ENCODE peak calls at places on chromosomes 2 and 18, in nine cellular contexts. One of them, this sample, is unnamed.

GRCh38 chr2:8642332-8643078 is 39.4 kb upstream of the ID2 start:
- DNase-seq in brain microvascular endothelial cell: no peak
- DNase-seq in AG09309: no peak
- DNase-seq in psoas muscle: no peak
- DNase-seq in left lung: no peak
- DNase-seq in Peyer's patch: peak
- DNase-seq in astrocyte of the cerebellum: no peak
- DNase-seq in suprapubic skin: no peak
- DNase-seq in fibroblast of villous mesenchyme: no peak
- DNase-seq in this sample: no peak

GRCh38 chr18:78650926-78651325 is 328.7 kb upstream of the SALL3 start:
- DNase-seq in brain microvascular endothelial cell: no peak
- DNase-seq in AG09309: no peak
- DNase-seq in psoas muscle: no peak
- DNase-seq in left lung: no peak
- DNase-seq in Peyer's patch: peak
- DNase-seq in astrocyte of the cerebellum: no peak
- DNase-seq in suprapubic skin: no peak
- DNase-seq in fibroblast of villous mesenchyme: no peak
- DNase-seq in this sample: no peak

GRCh38 chr2:64770137-64770780 is 116.5 kb upstream of the SERTAD2 start:
- DNase-seq in brain microvascular endothelial cell: no peak
- DNase-seq in AG09309: no peak
- DNase-seq in psoas muscle: no peak
- DNase-seq in left lung: no peak
- DNase-seq in Peyer's patch: no peak
- DNase-seq in astrocyte of the cerebellum: no peak
- DNase-seq in suprapubic skin: no peak
- DNase-seq in fibroblast of villous mesenchyme: no peak
- DNase-seq in this sample: no peak

GRCh38 chr2:38739524-38739923 is 11.6 kb downstream of the SRSF7 start:
- DNase-seq in brain microvascular endothelial cell: no peak
- DNase-seq in AG09309: no peak
- DNase-seq in psoas muscle: no peak
- DNase-seq in left lung: no peak
- DNase-seq in Peyer's patch: no peak
- DNase-seq in astrocyte of the cerebellum: no peak
- DNase-seq in suprapubic skin: no peak
- DNase-seq in fibroblast of villous mesenchyme: no peak
- DNase-seq in this sample: no peak

GRCh38 chr2:95359035-95359434 is 43.5 kb upstream of the FAHD2A start:
- DNase-seq in brain microvascular endothelial cell: peak
- DNase-seq in AG09309: peak
- DNase-seq in psoas muscle: no peak
- DNase-seq in left lung: no peak
- DNase-seq in Peyer's patch: no peak
- DNase-seq in astrocyte of the cerebellum: peak
- DNase-seq in suprapubic skin: no peak
- DNase-seq in fibroblast of villous mesenchyme: peak
- DNase-seq in this sample: no peak

GRCh38 chr2:76455910-76456309 is 745.2 kb upstream of the GCFC2 start:
- DNase-seq in brain microvascular endothelial cell: no peak
- DNase-seq in AG09309: no peak
- DNase-seq in psoas muscle: no peak
- DNase-seq in left lung: no peak
- DNase-seq in Peyer's patch: no peak
- DNase-seq in astrocyte of the cerebellum: no peak
- DNase-seq in suprapubic skin: no peak
- DNase-seq in fibroblast of villous mesenchyme: no peak
- DNase-seq in this sample: no peak

GRCh38 chr18:7598167-7599062 is 31.3 kb downstream of the PTPRM start:
- DNase-seq in brain microvascular endothelial cell: no peak
- DNase-seq in AG09309: no peak
- DNase-seq in psoas muscle: no peak
- DNase-seq in left lung: no peak
- DNase-seq in Peyer's patch: no peak
- DNase-seq in astrocyte of the cerebellum: no peak
- DNase-seq in suprapubic skin: no peak
- DNase-seq in fibroblast of villous mesenchyme: peak
- DNase-seq in this sample: no peak

GRCh38 chr2:128599700-128600099 is 281.0 kb upstream of the HS6ST1 start:
- DNase-seq in brain microvascular endothelial cell: no peak
- DNase-seq in AG09309: no peak
- DNase-seq in psoas muscle: no peak
- DNase-seq in left lung: no peak
- DNase-seq in Peyer's patch: peak
- DNase-seq in astrocyte of the cerebellum: no peak
- DNase-seq in suprapubic skin: peak
- DNase-seq in fibroblast of villous mesenchyme: no peak
- DNase-seq in this sample: no peak

GRCh38 chr2:36965196-36965595 is 1.1 kb downstream of the STRN start:
- DNase-seq in brain microvascular endothelial cell: no peak
- DNase-seq in AG09309: no peak
- DNase-seq in psoas muscle: no peak
- DNase-seq in left lung: no peak
- DNase-seq in Peyer's patch: no peak
- DNase-seq in astrocyte of the cerebellum: no peak
- DNase-seq in suprapubic skin: no peak
- DNase-seq in fibroblast of villous mesenchyme: peak
- DNase-seq in this sample: no peak

GRCh38 chr18:63109789-63110188 is 209.8 kb downstream of the BCL2 start:
- DNase-seq in brain microvascular endothelial cell: no peak
- DNase-seq in AG09309: no peak
- DNase-seq in psoas muscle: no peak
- DNase-seq in left lung: no peak
- DNase-seq in Peyer's patch: no peak
- DNase-seq in astrocyte of the cerebellum: no peak
- DNase-seq in suprapubic skin: no peak
- DNase-seq in fibroblast of villous mesenchyme: no peak
- DNase-seq in this sample: no peak

GRCh38 chr2:69995511-69995910 is 34.1 kb upstream of the ASPRV1 start:
- DNase-seq in brain microvascular endothelial cell: no peak
- DNase-seq in AG09309: no peak
- DNase-seq in psoas muscle: no peak
- DNase-seq in left lung: no peak
- DNase-seq in Peyer's patch: no peak
- DNase-seq in astrocyte of the cerebellum: no peak
- DNase-seq in suprapubic skin: peak
- DNase-seq in fibroblast of villous mesenchyme: no peak
- DNase-seq in this sample: no peak

GRCh38 chr18:36064027-36064808 is 3.1 kb downstream of the RPRD1A start:
- DNase-seq in brain microvascular endothelial cell: no peak
- DNase-seq in AG09309: no peak
- DNase-seq in psoas muscle: no peak
- DNase-seq in left lung: peak
- DNase-seq in Peyer's patch: no peak
- DNase-seq in astrocyte of the cerebellum: no peak
- DNase-seq in suprapubic skin: no peak
- DNase-seq in fibroblast of villous mesenchyme: no peak
- DNase-seq in this sample: no peak

GRCh38 chr2:62718225-62718822 is 12.8 kb downstream of the EHBP1 start:
- DNase-seq in brain microvascular endothelial cell: no peak
- DNase-seq in AG09309: no peak
- DNase-seq in psoas muscle: no peak
- DNase-seq in left lung: no peak
- DNase-seq in Peyer's patch: no peak
- DNase-seq in astrocyte of the cerebellum: no peak
- DNase-seq in suprapubic skin: no peak
- DNase-seq in fibroblast of villous mesenchyme: no peak
- DNase-seq in this sample: no peak

GRCh38 chr2:62717503-62718081 is 12.1 kb downstream of the EHBP1 start:
- DNase-seq in brain microvascular endothelial cell: no peak
- DNase-seq in AG09309: no peak
- DNase-seq in psoas muscle: no peak
- DNase-seq in left lung: no peak
- DNase-seq in Peyer's patch: no peak
- DNase-seq in astrocyte of the cerebellum: no peak
- DNase-seq in suprapubic skin: no peak
- DNase-seq in fibroblast of villous mesenchyme: no peak
- DNase-seq in this sample: no peak

GRCh38 chr2:62722679-62723078 is 17.2 kb downstream of the EHBP1 start:
- DNase-seq in brain microvascular endothelial cell: no peak
- DNase-seq in AG09309: no peak
- DNase-seq in psoas muscle: no peak
- DNase-seq in left lung: no peak
- DNase-seq in Peyer's patch: no peak
- DNase-seq in astrocyte of the cerebellum: no peak
- DNase-seq in suprapubic skin: no peak
- DNase-seq in fibroblast of villous mesenchyme: no peak
- DNase-seq in this sample: no peak

GRCh38 chr2:62716768-62717167 is 11.3 kb downstream of the EHBP1 start:
- DNase-seq in brain microvascular endothelial cell: no peak
- DNase-seq in AG09309: no peak
- DNase-seq in psoas muscle: no peak
- DNase-seq in left lung: no peak
- DNase-seq in Peyer's patch: no peak
- DNase-seq in astrocyte of the cerebellum: no peak
- DNase-seq in suprapubic skin: no peak
- DNase-seq in fibroblast of villous mesenchyme: no peak
- DNase-seq in this sample: no peak

DNA sequence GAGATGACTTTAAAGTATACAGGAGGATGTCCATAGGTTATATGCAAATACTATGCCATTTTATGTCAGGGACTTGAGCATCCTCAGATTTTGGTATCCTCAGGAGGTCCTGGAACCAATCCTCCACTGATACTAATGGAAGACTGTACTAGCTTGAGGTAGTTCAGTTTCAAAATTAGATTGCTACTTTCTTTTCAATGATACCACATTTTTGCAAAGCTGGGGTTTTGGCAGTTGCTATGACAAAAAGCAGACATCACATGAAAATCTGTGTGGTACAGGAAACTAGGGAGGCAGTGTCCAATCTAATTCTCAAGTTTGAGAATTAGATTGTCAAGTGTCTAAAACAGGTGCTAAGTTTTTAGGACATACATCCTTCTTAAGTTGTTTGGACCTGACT is 14.2 kb downstream of the EHBP1 start:
- DNase-seq in brain microvascular endothelial cell: no peak
- DNase-seq in AG09309: no peak
- DNase-seq in psoas muscle: no peak
- DNase-seq in left lung: no peak
- DNase-seq in Peyer's patch: no peak
- DNase-seq in astrocyte of the cerebellum: no peak
- DNase-seq in suprapubic skin: no peak
- DNase-seq in fibroblast of villous mesenchyme: no peak
- DNase-seq in this sample: no peak
- TF ChIP-seq CTCF in brain microvascular endothelial cell: no peak
- TF ChIP-seq CTCF in AG09309: no peak
- TF ChIP-seq CTCF in psoas muscle: no peak
- TF ChIP-seq CTCF in left lung: no peak
- TF ChIP-seq CTCF in Peyer's patch: no peak
- TF ChIP-seq CTCF in astrocyte of the cerebellum: no peak
- TF ChIP-seq CTCF in suprapubic skin: no peak
- TF ChIP-seq CTCF in fibroblast of villous mesenchyme: no peak
- TF ChIP-seq CTCF in this sample: no peak

GRCh38 chr2:205686231-205687017 is 4.1 kb downstream of the NRP2 start:
- DNase-seq in brain microvascular endothelial cell: no peak
- DNase-seq in AG09309: no peak
- DNase-seq in psoas muscle: no peak
- DNase-seq in left lung: no peak
- DNase-seq in Peyer's patch: peak
- DNase-seq in astrocyte of the cerebellum: no peak
- DNase-seq in suprapubic skin: no peak
- DNase-seq in fibroblast of villous mesenchyme: peak
- DNase-seq in this sample: no peak
- H3K4me3 ChIP-seq in brain microvascular endothelial cell: peak
- H3K4me3 ChIP-seq in AG09309: peak
- H3K4me3 ChIP-seq in psoas muscle: peak
- H3K4me3 ChIP-seq in left lung: peak
- H3K4me3 ChIP-seq in Peyer's patch: peak
- H3K4me3 ChIP-seq in astrocyte of the cerebellum: peak
- H3K4me3 ChIP-seq in suprapubic skin: peak
- H3K4me3 ChIP-seq in fibroblast of villous mesenchyme: peak
- H3K4me3 ChIP-seq in this sample: peak

DNA sequence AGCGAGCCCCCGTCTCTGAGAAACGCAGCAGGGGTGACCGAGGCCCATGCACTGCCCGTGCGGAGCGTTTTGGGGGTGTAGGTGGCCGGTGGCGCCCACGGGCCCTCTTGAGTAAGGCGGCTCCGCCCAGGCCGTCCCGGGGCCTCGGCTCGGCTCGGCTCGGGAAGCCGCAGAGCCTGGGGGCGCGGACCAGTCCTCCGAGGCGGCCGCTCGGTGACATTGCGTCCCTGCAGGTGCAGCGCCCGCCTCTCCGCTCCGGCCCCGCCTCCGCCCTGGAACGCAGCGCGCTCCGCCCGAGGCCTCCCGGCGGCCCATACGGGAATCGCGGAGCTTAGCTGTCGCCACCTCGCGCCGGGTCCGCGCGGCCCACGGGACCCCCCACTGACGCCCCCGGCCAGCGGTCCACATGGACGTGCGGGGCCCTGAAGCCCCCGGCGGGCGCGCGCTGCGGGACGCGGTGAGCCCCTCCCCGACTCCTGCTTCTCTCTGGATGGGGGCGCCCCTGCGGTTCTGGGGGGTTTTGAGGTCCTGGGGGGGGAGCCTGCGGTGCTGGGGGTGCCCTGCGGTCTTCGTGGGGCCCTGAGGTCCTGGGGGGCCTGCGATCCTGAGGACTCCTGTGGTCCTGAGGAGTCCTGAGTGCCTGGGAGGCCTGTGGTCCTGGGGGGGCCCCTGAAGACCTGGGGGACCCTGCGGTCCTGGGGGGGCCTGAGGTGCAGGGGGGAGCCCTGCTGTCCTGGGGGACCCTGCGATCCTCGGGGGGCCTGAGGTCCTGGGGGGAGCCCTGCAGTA is at the start of gene HSBP1L1:
- DNase-seq in brain microvascular endothelial cell: no peak
- DNase-seq in AG09309: no peak
- DNase-seq in psoas muscle: peak
- DNase-seq in left lung: peak
- DNase-seq in Peyer's patch: peak
- DNase-seq in astrocyte of the cerebellum: no peak
- DNase-seq in suprapubic skin: no peak
- DNase-seq in fibroblast of villous mesenchyme: peak
- DNase-seq in this sample: no peak
- TF ChIP-seq CTCF in brain microvascular endothelial cell: no peak
- TF ChIP-seq CTCF in AG09309: no peak
- TF ChIP-seq CTCF in psoas muscle: peak
- TF ChIP-seq CTCF in left lung: no peak
- TF ChIP-seq CTCF in Peyer's patch: peak
- TF ChIP-seq CTCF in astrocyte of the cerebellum: peak
- TF ChIP-seq CTCF in suprapubic skin: peak
- TF ChIP-seq CTCF in fibroblast of villous mesenchyme: peak
- TF ChIP-seq CTCF in this sample: peak

DNA sequence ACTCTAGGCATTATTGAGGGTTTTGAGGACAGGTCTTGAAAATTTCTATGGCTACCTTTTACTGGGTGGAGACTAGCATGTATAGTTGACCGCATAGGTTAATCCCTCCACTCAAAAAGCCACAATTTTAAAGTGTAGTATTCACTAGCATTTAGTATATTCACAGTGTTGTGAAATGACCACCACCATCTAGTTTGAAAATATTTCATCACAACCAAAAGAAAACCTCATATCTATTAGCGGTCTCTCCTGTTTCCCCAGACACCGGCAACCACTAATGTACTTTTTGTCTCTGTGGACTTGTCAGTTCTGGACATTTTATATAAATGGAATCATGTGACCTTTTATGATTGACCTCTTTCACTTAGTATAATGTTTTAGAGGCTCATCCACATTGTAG is 53.9 kb downstream of the MSH2 start:
- DNase-seq in brain microvascular endothelial cell: no peak
- DNase-seq in AG09309: no peak
- DNase-seq in psoas muscle: no peak
- DNase-seq in left lung: no peak
- DNase-seq in Peyer's patch: no peak
- DNase-seq in astrocyte of the cerebellum: no peak
- DNase-seq in suprapubic skin: no peak
- DNase-seq in fibroblast of villous mesenchyme: no peak
- DNase-seq in this sample: no peak
- H3K4me3 ChIP-seq in brain microvascular endothelial cell: no peak
- H3K4me3 ChIP-seq in AG09309: no peak
- H3K4me3 ChIP-seq in psoas muscle: no peak
- H3K4me3 ChIP-seq in left lung: no peak
- H3K4me3 ChIP-seq in Peyer's patch: no peak
- H3K4me3 ChIP-seq in astrocyte of the cerebellum: no peak
- H3K4me3 ChIP-seq in suprapubic skin: no peak
- H3K4me3 ChIP-seq in fibroblast of villous mesenchyme: no peak
- H3K4me3 ChIP-seq in this sample: no peak

This sample was measured in epithelial cell of proximal tubule.